ENCODE peak calls at places on chromosomes 7 and 10, in nine cellular contexts. One of them, this sample, is unnamed.

GRCh38 chr10:92729886-92730285 is 40.1 kb downstream of the HHEX start:
- DNase-seq in GM12865: peak; percentile 79
- DNase-seq in left ventricle myocardium inferior: no peak
- DNase-seq in MM.1S: peak; percentile 70
- DNase-seq in AG10803: no peak
- DNase-seq in AG04450: no peak
- DNase-seq in fibroblast of villous mesenchyme: no peak
- DNase-seq in upper lobe of right lung: no peak
- DNase-seq in astrocyte of the spinal cord: no peak
- DNase-seq in this sample: no peak

GRCh38 chr7:128005117-128005516 is 26.1 kb downstream of the LRRC4 start:
- DNase-seq in MM.1S: no peak
- DNase-seq in GM12865: no peak
- DNase-seq in AG10803: no peak
- DNase-seq in upper lobe of right lung: no peak
- DNase-seq in astrocyte of the spinal cord: no peak
- DNase-seq in fibroblast of villous mesenchyme: no peak
- DNase-seq in AG04450: no peak
- DNase-seq in left ventricle myocardium inferior: no peak
- DNase-seq in this sample: no peak

GRCh38 chr7:128836729-128837348 is 6.6 kb downstream of the FLNC start:
- DNase-seq in GM12865: no peak
- DNase-seq in upper lobe of right lung: no peak
- DNase-seq in AG04450: no peak
- DNase-seq in AG10803: no peak
- DNase-seq in left ventricle myocardium inferior: peak; percentile 14
- DNase-seq in astrocyte of the spinal cord: no peak
- DNase-seq in fibroblast of villous mesenchyme: no peak
- DNase-seq in MM.1S: no peak
- DNase-seq in this sample: no peak

GRCh38 chr10:423167-423566 is 266.3 kb downstream of the DIP2C start:
- DNase-seq in upper lobe of right lung: no peak
- DNase-seq in AG04450: no peak
- DNase-seq in left ventricle myocardium inferior: no peak
- DNase-seq in astrocyte of the spinal cord: no peak
- DNase-seq in MM.1S: no peak
- DNase-seq in AG10803: no peak
- DNase-seq in fibroblast of villous mesenchyme: no peak
- DNase-seq in GM12865: no peak
- DNase-seq in this sample: no peak

GRCh38 chr10:45420453-45421192 is 46.6 kb downstream of the ALOX5 start:
- DNase-seq in AG10803: peak; percentile 46
- DNase-seq in GM12865: peak; percentile 95
- DNase-seq in astrocyte of the spinal cord: peak; percentile 70
- DNase-seq in left ventricle myocardium inferior: peak; percentile 86
- DNase-seq in AG04450: peak; percentile 20
- DNase-seq in MM.1S: peak; percentile 92
- DNase-seq in fibroblast of villous mesenchyme: peak; percentile 11
- DNase-seq in upper lobe of right lung: peak; percentile 86
- DNase-seq in this sample: peak; percentile 52

GRCh38 chr10:103062854-103063642 is 130.0 kb downstream of the NT5C2 start:
- DNase-seq in AG10803: no peak
- DNase-seq in GM12865: no peak
- DNase-seq in left ventricle myocardium inferior: no peak
- DNase-seq in AG04450: no peak
- DNase-seq in astrocyte of the spinal cord: no peak
- DNase-seq in fibroblast of villous mesenchyme: no peak
- DNase-seq in upper lobe of right lung: no peak
- DNase-seq in MM.1S: no peak
- DNase-seq in this sample: peak; percentile 12

GRCh38 chr10:58282615-58283014 is 13.7 kb downstream of the CISD1 start:
- DNase-seq in upper lobe of right lung: no peak
- DNase-seq in AG04450: no peak
- DNase-seq in AG10803: no peak
- DNase-seq in left ventricle myocardium inferior: no peak
- DNase-seq in fibroblast of villous mesenchyme: peak; percentile 50
- DNase-seq in astrocyte of the spinal cord: peak; percentile 32
- DNase-seq in MM.1S: peak; percentile 89
- DNase-seq in GM12865: peak; percentile 79
- DNase-seq in this sample: no peak

GRCh38 chr10:75137533-75138438 is 26.3 kb downstream of the SAMD8 start:
- DNase-seq in fibroblast of villous mesenchyme: peak; percentile 96
- DNase-seq in astrocyte of the spinal cord: peak; percentile 45
- DNase-seq in AG10803: peak; percentile 86
- DNase-seq in GM12865: peak; percentile 12
- DNase-seq in MM.1S: no peak
- DNase-seq in left ventricle myocardium inferior: no peak
- DNase-seq in AG04450: peak; percentile 44
- DNase-seq in upper lobe of right lung: no peak
- DNase-seq in this sample: peak; percentile 63

GRCh38 chr7:117827861-117828260 is 45.4 kb downstream of the CTTNBP2 start:
- DNase-seq in fibroblast of villous mesenchyme: peak; percentile 78
- DNase-seq in GM12865: no peak
- DNase-seq in AG04450: peak; percentile 68
- DNase-seq in upper lobe of right lung: no peak
- DNase-seq in astrocyte of the spinal cord: peak; percentile 90
- DNase-seq in left ventricle myocardium inferior: no peak
- DNase-seq in MM.1S: no peak
- DNase-seq in AG10803: peak; percentile 46
- DNase-seq in this sample: peak; percentile 46

DNA sequence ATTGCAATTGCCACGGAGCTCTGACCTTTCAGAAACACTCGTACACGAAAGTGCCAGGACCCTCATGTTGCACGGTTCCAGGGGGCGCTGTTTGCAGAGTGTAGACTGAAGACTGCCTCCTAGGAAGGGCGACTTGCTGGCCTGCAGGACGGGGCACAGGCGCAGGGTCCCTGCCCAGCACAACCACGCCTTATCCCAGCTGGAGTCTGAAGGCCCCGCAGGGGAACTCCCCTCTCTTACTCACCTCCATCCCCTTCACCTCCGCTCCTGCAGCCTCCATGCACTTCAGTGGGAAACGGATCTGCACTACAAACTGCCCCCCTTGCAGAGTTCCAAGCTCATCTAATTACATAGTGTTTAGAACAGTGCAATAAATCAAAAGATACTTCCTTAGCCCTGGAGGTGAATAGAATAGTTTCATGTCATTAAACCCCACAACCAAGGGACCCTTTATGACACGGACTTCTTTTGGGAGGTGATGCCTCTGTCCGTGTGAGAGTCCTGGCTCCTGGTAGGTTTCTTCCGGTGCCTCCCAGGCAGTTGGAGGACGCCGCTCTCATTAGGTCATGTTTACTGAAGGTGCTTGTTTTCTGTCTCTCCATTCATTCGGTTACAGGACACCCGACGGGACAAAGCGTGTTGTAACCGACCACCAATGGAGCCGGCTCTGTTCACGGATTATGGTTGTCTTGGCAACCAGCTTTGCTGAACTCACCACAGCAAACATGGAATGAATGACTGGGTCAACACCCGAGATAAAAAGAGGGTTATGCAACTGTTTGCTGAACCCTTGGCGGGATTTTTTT is 262.2 kb downstream of the BAMBI start:
- DNase-seq in left ventricle myocardium inferior: peak; percentile 39
- DNase-seq in fibroblast of villous mesenchyme: peak; percentile 91
- DNase-seq in upper lobe of right lung: peak; percentile 68
- DNase-seq in MM.1S: no peak
- DNase-seq in GM12865: no peak
- DNase-seq in AG04450: no peak
- DNase-seq in astrocyte of the spinal cord: peak; percentile 72
- DNase-seq in AG10803: peak; percentile 70
- DNase-seq in this sample: peak; percentile 26
- TF ChIP-seq CTCF in left ventricle myocardium inferior: peak; percentile 10
- TF ChIP-seq CTCF in fibroblast of villous mesenchyme: peak; percentile 38
- TF ChIP-seq CTCF in upper lobe of right lung: peak; percentile 13
- TF ChIP-seq CTCF in MM.1S: no peak
- TF ChIP-seq CTCF in GM12865: no peak
- TF ChIP-seq CTCF in AG04450: peak; percentile 37
- TF ChIP-seq CTCF in astrocyte of the spinal cord: peak; percentile 40
- TF ChIP-seq CTCF in AG10803: peak; percentile 5
- TF ChIP-seq CTCF in this sample: no peak

GRCh38 chr7:4706384-4707032 is 24.4 kb downstream of the FOXK1 start:
- DNase-seq in upper lobe of right lung: no peak
- DNase-seq in astrocyte of the spinal cord: peak; percentile 45
- DNase-seq in fibroblast of villous mesenchyme: no peak
- DNase-seq in MM.1S: no peak
- DNase-seq in GM12865: no peak
- DNase-seq in left ventricle myocardium inferior: no peak
- DNase-seq in AG10803: no peak
- DNase-seq in AG04450: no peak
- DNase-seq in this sample: no peak
- H3K4me3 ChIP-seq in upper lobe of right lung: no peak overlapping the region
- H3K4me3 ChIP-seq in astrocyte of the spinal cord: no peak overlapping the region
- H3K4me3 ChIP-seq in fibroblast of villous mesenchyme: no peak overlapping the region
- H3K4me3 ChIP-seq in MM.1S: no peak overlapping the region
- H3K4me3 ChIP-seq in GM12865: no peak overlapping the region
- H3K4me3 ChIP-seq in left ventricle myocardium inferior: peak overlapping the region; percentile 39
- H3K4me3 ChIP-seq in AG10803: no peak overlapping the region
- H3K4me3 ChIP-seq in AG04450: no peak overlapping the region
- H3K4me3 ChIP-seq in this sample: no peak overlapping the region

DNA sequence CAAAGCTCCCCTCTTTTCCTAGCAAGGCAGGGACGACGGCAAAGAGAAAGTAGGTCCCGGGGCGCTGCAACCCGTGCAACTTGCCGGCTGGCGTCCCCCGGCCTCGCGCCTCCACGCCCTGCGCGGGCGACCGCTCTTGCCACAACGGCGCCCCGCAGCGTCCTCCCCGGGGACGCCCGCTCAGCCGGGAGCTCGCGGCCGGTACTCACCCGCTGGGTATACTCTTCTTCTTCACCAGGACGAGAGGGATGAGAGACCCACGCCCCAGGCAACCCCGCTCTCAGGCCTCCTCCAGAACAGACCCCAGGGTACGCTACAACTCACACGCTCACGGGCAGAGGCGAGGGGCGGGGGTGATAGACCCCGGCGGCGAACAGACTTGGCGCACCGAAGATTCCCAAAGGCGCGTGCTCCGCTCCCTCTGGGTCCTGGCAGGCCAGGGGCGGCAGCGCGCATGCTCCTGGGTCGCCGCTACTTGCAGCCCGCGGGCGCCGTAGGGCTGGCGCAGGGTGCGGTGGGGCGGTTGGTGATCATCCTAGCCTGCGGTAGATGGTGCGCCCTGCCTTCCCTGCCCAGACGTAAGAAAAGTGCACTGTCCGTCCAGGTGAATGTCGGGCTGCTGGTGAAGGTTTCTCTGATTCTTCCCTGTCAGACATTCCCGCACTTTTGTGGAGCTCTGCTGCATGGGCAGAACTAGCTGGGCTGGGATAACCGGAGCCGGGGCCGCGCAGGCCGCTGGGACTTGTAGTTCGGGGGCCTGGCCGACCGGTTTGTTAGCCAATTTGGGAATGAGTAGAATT is at the start of gene CC2D2B:
- DNase-seq in fibroblast of villous mesenchyme: peak; percentile 82
- DNase-seq in GM12865: peak; percentile 82
- DNase-seq in MM.1S: peak; percentile 81
- DNase-seq in AG04450: peak; percentile 46
- DNase-seq in upper lobe of right lung: peak; percentile 93
- DNase-seq in astrocyte of the spinal cord: peak; percentile 86
- DNase-seq in AG10803: peak; percentile 74
- DNase-seq in left ventricle myocardium inferior: peak; percentile 83
- DNase-seq in this sample: peak; percentile 88
- TF ChIP-seq CTCF in fibroblast of villous mesenchyme: no peak
- TF ChIP-seq CTCF in GM12865: peak; percentile 10
- TF ChIP-seq CTCF in MM.1S: peak; percentile 13
- TF ChIP-seq CTCF in AG04450: peak; percentile 22
- TF ChIP-seq CTCF in upper lobe of right lung: peak; percentile 20
- TF ChIP-seq CTCF in astrocyte of the spinal cord: no peak
- TF ChIP-seq CTCF in AG10803: no peak
- TF ChIP-seq CTCF in left ventricle myocardium inferior: peak; percentile 4
- TF ChIP-seq CTCF in this sample: no peak

GRCh38 chr10:6135589-6136168 is 46.8 kb downstream of the RBM17 start:
- DNase-seq in astrocyte of the spinal cord: no peak
- DNase-seq in MM.1S: no peak
- DNase-seq in GM12865: no peak
- DNase-seq in AG10803: no peak
- DNase-seq in upper lobe of right lung: no peak
- DNase-seq in left ventricle myocardium inferior: no peak
- DNase-seq in AG04450: no peak
- DNase-seq in fibroblast of villous mesenchyme: no peak
- DNase-seq in this sample: no peak

GRCh38 chr10:6134099-6134880 is 45.5 kb downstream of the RBM17 start:
- DNase-seq in left ventricle myocardium inferior: no peak
- DNase-seq in AG04450: no peak
- DNase-seq in fibroblast of villous mesenchyme: no peak
- DNase-seq in GM12865: no peak
- DNase-seq in AG10803: no peak
- DNase-seq in upper lobe of right lung: no peak
- DNase-seq in MM.1S: no peak
- DNase-seq in astrocyte of the spinal cord: no peak
- DNase-seq in this sample: no peak

GRCh38 chr10:6138456-6138855 is 49.6 kb downstream of the RBM17 start:
- DNase-seq in left ventricle myocardium inferior: no peak
- DNase-seq in AG04450: no peak
- DNase-seq in fibroblast of villous mesenchyme: no peak
- DNase-seq in upper lobe of right lung: no peak
- DNase-seq in MM.1S: no peak
- DNase-seq in AG10803: no peak
- DNase-seq in astrocyte of the spinal cord: no peak
- DNase-seq in GM12865: no peak
- DNase-seq in this sample: no peak

GRCh38 chr10:6135039-6135438 is 46.2 kb downstream of the RBM17 start:
- DNase-seq in astrocyte of the spinal cord: no peak
- DNase-seq in AG04450: no peak
- DNase-seq in MM.1S: no peak
- DNase-seq in fibroblast of villous mesenchyme: no peak
- DNase-seq in upper lobe of right lung: no peak
- DNase-seq in left ventricle myocardium inferior: no peak
- DNase-seq in AG10803: no peak
- DNase-seq in GM12865: peak; percentile 18
- DNase-seq in this sample: no peak

DNA sequence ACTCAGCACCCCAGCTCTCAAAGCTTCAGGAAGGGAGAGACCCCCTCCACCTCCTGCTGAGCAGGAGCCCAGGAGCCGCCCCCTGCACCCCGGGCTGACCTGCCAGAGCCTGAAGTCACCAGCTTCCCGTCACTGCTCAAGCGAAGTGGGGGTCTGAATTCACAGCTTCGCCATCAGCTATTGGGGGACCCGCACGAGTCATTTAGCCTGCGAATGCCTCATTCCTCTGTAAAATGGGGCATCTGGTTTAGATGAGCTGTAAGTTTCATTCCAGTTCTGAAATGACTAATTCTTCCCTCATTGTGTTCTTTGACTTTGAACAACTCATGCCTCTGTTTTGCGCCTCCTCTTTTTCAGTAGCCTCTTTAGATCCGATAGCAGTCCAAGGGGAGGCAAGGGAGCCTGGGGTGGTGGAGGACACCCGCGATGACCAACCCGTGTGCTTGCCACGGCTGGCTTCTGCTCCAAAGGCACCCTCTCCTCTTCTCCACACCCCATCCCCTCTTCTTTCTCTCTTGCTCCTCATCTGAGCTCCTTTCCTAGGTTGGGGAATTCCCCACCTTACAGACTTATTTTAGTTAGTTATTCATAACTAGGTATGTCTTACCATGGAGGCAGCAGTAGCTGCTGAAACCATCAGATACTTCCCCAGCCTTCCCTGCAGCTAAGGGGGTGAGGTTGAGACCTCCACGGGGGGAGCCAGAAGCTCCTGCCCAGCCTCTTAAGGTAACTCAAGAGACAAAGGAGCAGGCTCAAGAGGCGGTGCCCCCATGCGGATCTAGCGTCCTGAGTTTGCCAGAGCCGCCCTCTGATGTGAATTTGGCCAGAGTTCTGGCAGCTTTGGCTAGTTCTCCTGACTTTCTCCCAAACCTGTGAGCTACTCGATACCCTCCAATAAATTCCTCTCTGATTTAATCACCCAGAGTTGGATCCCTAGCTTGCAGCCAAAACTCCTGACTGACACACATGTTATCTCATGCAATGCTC is 47.7 kb downstream of the RBM17 start:
- DNase-seq in AG10803: peak; percentile 72
- DNase-seq in left ventricle myocardium inferior: no peak
- DNase-seq in upper lobe of right lung: no peak
- DNase-seq in GM12865: peak; percentile 84
- DNase-seq in AG04450: peak; percentile 32
- DNase-seq in MM.1S: no peak
- DNase-seq in astrocyte of the spinal cord: peak; percentile 68
- DNase-seq in fibroblast of villous mesenchyme: no peak
- DNase-seq in this sample: peak; percentile 74
- H3K4me3 ChIP-seq in AG10803: peak overlapping the region; percentile 29
- H3K4me3 ChIP-seq in left ventricle myocardium inferior: no peak overlapping the region
- H3K4me3 ChIP-seq in upper lobe of right lung: no peak overlapping the region
- H3K4me3 ChIP-seq in GM12865: no peak overlapping the region
- H3K4me3 ChIP-seq in AG04450: peak overlapping the region; percentile 37
- H3K4me3 ChIP-seq in MM.1S: no peak overlapping the region
- H3K4me3 ChIP-seq in astrocyte of the spinal cord: no peak overlapping the region
- H3K4me3 ChIP-seq in fibroblast of villous mesenchyme: no peak overlapping the region
- H3K4me3 ChIP-seq in this sample: no peak overlapping the region